ENCODE peak calls at places on chromosomes 2 and 18, in four cellular contexts. T is CD8-positive, alpha-beta T cell; F is epithelial cell of esophagus; U is adrenal gland. E is an unnamed sample.

GRCh38 chr2:17793293-17793692 is 23.0 kb upstream of the MSGN1 start:
- DNase-seq in T (no peak), F (no peak), U (no peak), E (no peak)

GRCh38 chr2:196586511-196586991 is 53.0 kb upstream of the CCDC150 start:
- DNase-seq in T (no peak), F (peak), U (no peak), E (peak)

GRCh38 chr2:135257383-135258090 is 205.4 kb downstream of the RAB3GAP1 start:
- DNase-seq in T (no peak), F (peak), U (no peak), E (peak)

GRCh38 chr18:22490429-22490846 is 72.7 kb upstream of the CTAGE1 start:
- DNase-seq in T (no peak), F (no peak), U (no peak), E (no peak)

GRCh38 chr2:41595235-41595634 is 452.6 kb upstream of the PKDCC start:
- DNase-seq in T (no peak), F (peak), U (no peak), E (peak)

GRCh38 chr2:215929602-215930335 is 83.6 kb downstream of the MREG start:
- DNase-seq in T (no peak), F (peak), U (no peak), E (peak)

GRCh38 chr2:211216221-211216620 is 659.8 kb downstream of the CPS1 start:
- DNase-seq in T (no peak), F (peak), U (no peak), E (peak)

GRCh38 chr2:223055836-223056235 is 3.8 kb downstream of the KCNE4 start:
- DNase-seq in T (no peak), F (no peak), U (no peak), E (no peak)

GRCh38 chr18:68623342-68623741 is 91.6 kb downstream of the TMX3 start:
- DNase-seq in T (no peak), F (peak), U (peak), E (peak)

GRCh38 chr2:61887684-61888303 is 662 bp downstream of the CCT4 start:
- DNase-seq in T (no peak), F (peak), U (peak), E (peak)

GRCh38 chr2:119476301-119477117 is 44.9 kb downstream of the TMEM37 start:
- DNase-seq in T (peak), F (peak), U (peak), E (peak)

GRCh38 chr2:28449489-28450395 is 46.1 kb upstream of the PLB1 start:
- DNase-seq in T (peak), F (peak), U (no peak), E (peak)

GRCh38 chr2:43524180-43524965 is 71.5 kb downstream of the THADA start:
- DNase-seq in T (no peak), F (no peak), U (no peak), E (no peak)

GRCh38 chr18:32530947-32531651 is 60.4 kb upstream of the GAREM1 start:
- DNase-seq in T (no peak), F (peak), U (no peak), E (peak)

GRCh38 chr2:16478817-16479216 is 186.8 kb downstream of the CYRIA start:
- DNase-seq in T (no peak), F (peak), U (no peak), E (no peak)

GRCh38 chr2:196481323-196481695 is 158.2 kb upstream of the CCDC150 start:
- DNase-seq in T (no peak), F (peak), U (no peak), E (peak)

GRCh38 chr2:142037744-142038143 is 93.1 kb downstream of the LRP1B start:
- DNase-seq in T (no peak), F (peak), U (no peak), E (no peak)

GRCh38 chr18:7608174-7608550 is 41.0 kb downstream of the PTPRM start:
- DNase-seq in T (no peak), F (no peak), U (no peak), E (peak)

GRCh38 chr2:200242553-200242952 is 63.9 kb upstream of the SPATS2L start:
- DNase-seq in T (no peak), F (no peak), U (no peak), E (no peak)

GRCh38 chr18:57353137-57353939 is 981 bp downstream of the ST8SIA3 start:
- DNase-seq in T (no peak), F (no peak), U (peak), E (no peak)

GRCh38 chr2:177983183-177983788 is 89.3 kb downstream of the PDE11A start:
- DNase-seq in T (no peak), F (peak), U (peak), E (peak)

DNA sequence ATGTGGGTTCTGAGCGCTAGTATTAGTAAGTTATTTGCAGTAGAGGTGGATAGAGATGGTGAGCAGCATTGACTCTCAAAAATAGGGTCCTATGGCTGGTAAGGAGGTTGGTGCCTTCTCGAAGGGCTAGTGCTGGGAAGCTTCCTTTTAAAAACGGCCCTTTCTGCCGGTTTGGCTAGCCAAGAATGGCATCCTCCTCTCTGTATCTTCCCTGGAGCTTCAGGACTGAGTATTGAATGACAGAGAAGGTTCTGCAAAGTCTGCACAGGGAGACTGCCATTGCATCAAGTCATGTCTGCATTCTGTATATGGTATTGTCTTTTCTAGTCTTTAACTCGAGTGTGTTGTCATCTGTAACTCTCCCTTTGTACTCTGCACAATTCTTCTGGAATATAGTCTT is 1.0 kb downstream of the LDLRAD4 start:
- DNase-seq in T (no peak), F (no peak), U (no peak), E (no peak)
- H3K4me3 ChIP-seq in T (peak), F (no peak), U (no peak), E (no peak)

DNA sequence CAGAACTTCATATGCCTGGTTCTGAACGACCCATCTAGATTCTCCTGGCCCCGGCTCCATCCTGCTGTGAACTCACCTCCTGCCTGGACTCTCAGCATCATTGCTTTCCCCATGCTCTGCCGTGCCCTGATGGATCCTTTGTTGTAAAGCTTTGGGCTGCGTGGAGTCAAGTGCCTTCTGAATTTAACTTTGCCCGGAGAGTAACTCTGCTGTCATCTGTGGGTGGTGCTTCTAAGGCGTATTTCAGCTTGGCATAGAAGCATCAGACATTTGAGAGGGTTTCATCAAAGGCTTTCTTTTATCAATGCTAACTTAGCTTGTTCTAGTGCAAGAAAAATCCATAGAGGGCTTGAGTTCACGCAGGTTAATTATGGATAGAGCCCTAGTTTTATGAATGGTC is 8.1 kb upstream of the GREB1 start:
- DNase-seq in T (no peak), F (no peak), U (no peak), E (no peak)
- TF ChIP-seq CTCF in T (no peak), F (no peak), U (no peak), E (no peak)

GRCh38 chr2:112629823-112630222 is 15.9 kb upstream of the SLC20A1 start:
- DNase-seq in T (no peak), F (no peak), U (no peak), E (no peak)
- H3K4me3 ChIP-seq in T (no peak), F (no peak), U (no peak), E (no peak)

GRCh38 chr2:239263937-239264837 is 136.6 kb downstream of the HDAC4 start:
- DNase-seq in T (no peak), F (no peak), U (peak), E (peak)

GRCh38 chr2:239266436-239266770 is 134.4 kb downstream of the HDAC4 start:
- DNase-seq in T (no peak), F (no peak), U (no peak), E (no peak)

GRCh38 chr2:239265681-239266435 is 135.0 kb downstream of the HDAC4 start:
- DNase-seq in T (no peak), F (no peak), U (peak), E (no peak)

GRCh38 chr2:239263231-239263936 is 137.4 kb downstream of the HDAC4 start:
- DNase-seq in T (no peak), F (no peak), U (peak), E (no peak)

GRCh38 chr2:239264838-239265651 is 135.8 kb downstream of the HDAC4 start:
- DNase-seq in T (peak), F (peak), U (peak), E (peak)
- TF ChIP-seq CTCF in T (no peak), F (no peak), U (no peak), E (no peak)